ENCODE peak calls at places on chromosomes 4 and X, in four cellular contexts. P, D, E and V are unnamed samples. For H3K36me3 and H3K4me1, the result is how much of the 10 kb centered on the place peaks cover.

GRCh38 chrX:16444353-16444752 is 205.6 kb upstream of the S100G start:
- DNase-seq in P (peak), D (no peak), E (no peak), V (no peak)

GRCh38 chr4:39609454-39609911 is 29.2 kb downstream of the SMIM14 start:
- DNase-seq in P (no peak), D (no peak), E (no peak), V (no peak)

GRCh38 chr4:118776166-118776954 is 59.6 kb downstream of the SEC24D start:
- DNase-seq in P (peak), D (peak), E (no peak), V (peak)

GRCh38 chr4:46390353-46391058 is 578 bp upstream of the GABRA2 start:
- DNase-seq in P (no peak), D (no peak), E (no peak), V (no peak)

GRCh38 chr4:89482926-89483595 is 175.5 kb upstream of the GPRIN3 start:
- DNase-seq in P (no peak), D (no peak), E (no peak), V (no peak)

GRCh38 chr4:73998040-73999011 is at the start of gene CXCL5:
- DNase-seq in P (peak), D (no peak), E (no peak), V (no peak)

GRCh38 chr4:70559216-70559830 is 32.7 kb upstream of the AMBN start:
- DNase-seq in P (peak), D (peak), E (peak), V (peak)

GRCh38 chr4:15725608-15726007 is 22.7 kb downstream of the BST1 start:
- DNase-seq in P (peak), D (peak), E (no peak), V (no peak)

GRCh38 chrX:119375561-119375960 is 23.6 kb upstream of the SLC25A43 start:
- DNase-seq in P (no peak), D (no peak), E (no peak), V (no peak)

GRCh38 chrX:63784346-63784901 is 590 bp downstream of the ARHGEF9 start:
- DNase-seq in P (no peak), D (no peak), E (no peak), V (no peak)

GRCh38 chr4:124212835-124213640 is 499.5 kb downstream of the ANKRD50 start:
- DNase-seq in P (peak), D (no peak), E (no peak), V (no peak)

GRCh38 chrX:34915463-34916225 is 27.0 kb upstream of the FAM47B start:
- DNase-seq in P (no peak), D (peak), E (no peak), V (peak)

GRCh38 chrX:154355094-154355775 is 19.2 kb downstream of the FLNA start:
- DNase-seq in P (no peak), D (no peak), E (no peak), V (no peak)

GRCh38 chrX:154356596-154356995 is 17.8 kb downstream of the FLNA start:
- DNase-seq in P (no peak), D (no peak), E (no peak), V (no peak)

GRCh38 chrX:154354516-154354915 is 19.9 kb downstream of the FLNA start:
- DNase-seq in P (no peak), D (no peak), E (no peak), V (no peak)

GRCh38 chrX:154357205-154357604 is 17.2 kb downstream of the FLNA start:
- DNase-seq in P (no peak), D (no peak), E (no peak), V (no peak)

DNA sequence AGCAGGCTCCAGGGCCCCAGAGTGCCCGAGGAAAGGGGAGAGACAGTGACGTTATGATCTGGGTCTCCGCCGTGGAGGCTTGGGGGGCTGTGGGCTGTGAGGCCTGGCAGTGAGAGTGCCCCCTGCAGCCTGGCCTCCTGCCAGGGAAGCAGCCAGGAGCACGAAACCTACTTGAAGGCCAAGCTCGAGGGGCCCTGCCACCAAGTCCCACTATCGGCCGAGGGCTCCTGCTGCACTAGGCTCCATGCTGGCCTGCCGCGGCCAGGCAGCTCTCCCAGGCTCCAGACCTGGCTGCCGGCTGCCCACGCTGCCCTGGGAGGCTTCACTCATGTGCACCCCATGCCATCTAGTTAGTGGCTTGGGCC is 18.7 kb downstream of the FLNA start:
- DNase-seq in P (no peak), D (no peak), E (no peak), V (no peak)
- H3K36me3 ChIP-seq in P (half or more), D (half or more), E (half or more), V (under half)

GRCh38 chrX:10025742-10026493 is 58.8 kb downstream of the CLDN34 start:
- DNase-seq in P (no peak), D (no peak), E (no peak), V (no peak)
- H3K4me1 ChIP-seq in P (under half), D (under half), E (under half), V (under half)

DNA sequence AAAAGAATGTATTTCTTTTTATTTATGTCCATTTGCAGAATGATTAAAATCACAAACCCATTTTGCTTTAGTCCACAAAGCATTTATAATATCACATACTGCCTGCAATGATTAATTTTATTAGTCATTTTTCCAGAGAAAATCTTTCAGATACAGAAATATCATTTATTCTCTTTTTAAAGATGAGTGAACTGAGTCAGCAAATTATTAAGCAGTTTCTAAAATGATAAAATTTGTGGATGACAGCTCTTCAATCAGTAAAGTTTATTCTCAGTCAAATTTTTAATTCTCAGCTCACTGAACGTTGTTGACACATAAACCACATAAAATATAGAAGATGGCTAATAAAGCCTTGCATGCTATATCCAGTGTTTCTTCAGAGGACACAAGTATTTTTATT is 485.5 kb downstream of the PRR32 start:
- DNase-seq in P (no peak), D (no peak), E (no peak), V (no peak)
- H3K9ac ChIP-seq in P (no peak), D (no peak), E (no peak), V (no peak)

GRCh38 chrX:41198410-41198809 is 113.2 kb downstream of the USP9X start:
- DNase-seq in P (no peak), D (peak), E (no peak), V (no peak)

GRCh38 chrX:41189156-41189555 is 103.9 kb downstream of the USP9X start:
- DNase-seq in P (no peak), D (no peak), E (no peak), V (no peak)

DNA sequence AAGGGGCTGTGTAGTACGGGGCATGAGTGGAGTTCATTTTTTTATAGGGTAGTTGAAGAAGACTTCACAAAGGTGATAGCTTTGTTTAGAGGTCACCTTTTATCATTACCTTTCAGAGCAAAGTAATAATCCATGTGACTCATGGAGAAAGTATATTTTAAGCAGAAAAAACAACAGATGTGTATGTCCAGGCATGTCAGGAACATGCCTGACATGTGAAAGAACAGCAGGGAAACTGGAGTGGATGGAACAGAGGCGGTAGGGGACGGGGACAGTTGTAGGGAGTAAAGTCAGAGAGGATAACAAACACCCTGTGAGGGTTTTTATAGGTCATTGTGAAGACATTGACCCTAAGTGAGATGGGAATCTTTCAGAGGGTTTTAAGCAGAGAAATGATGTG is 107.6 kb downstream of the USP9X start:
- DNase-seq in P (no peak), D (no peak), E (no peak), V (no peak)
- H3K36me3 ChIP-seq in P (under half), D (under half), E (half or more), V (under half)

GRCh38 chr4:177266492-177266891 is 43.2 kb upstream of the NEIL3 start:
- DNase-seq in P (no peak), D (no peak), E (no peak), V (no peak)

GRCh38 chr4:177264788-177265422 is 44.8 kb upstream of the NEIL3 start:
- DNase-seq in P (no peak), D (no peak), E (no peak), V (no peak)

GRCh38 chr4:177267911-177268310 is 41.8 kb upstream of the NEIL3 start:
- DNase-seq in P (no peak), D (no peak), E (no peak), V (no peak)

GRCh38 chr4:177263818-177264217 is 45.9 kb upstream of the NEIL3 start:
- DNase-seq in P (no peak), D (no peak), E (no peak), V (no peak)

DNA sequence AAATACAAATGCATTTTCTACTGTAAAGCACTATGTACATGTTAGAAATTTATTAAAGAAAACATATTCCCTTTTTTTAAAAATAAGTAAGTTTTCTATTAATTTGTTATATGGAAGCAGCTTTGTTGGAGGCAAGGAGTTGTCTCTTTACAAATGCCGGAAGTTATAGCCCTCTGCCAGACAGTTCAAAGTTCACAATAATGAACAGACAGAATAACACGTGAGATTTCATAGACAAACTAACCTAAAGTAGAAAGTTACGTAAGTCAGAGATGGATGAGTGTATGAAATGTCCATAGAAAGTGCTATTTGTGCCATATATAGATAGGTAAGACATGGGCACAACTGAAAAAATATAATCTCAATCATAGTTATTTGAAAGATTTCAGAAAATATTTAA is 43.9 kb upstream of the NEIL3 start:
- DNase-seq in P (no peak), D (no peak), E (no peak), V (no peak)
- H3K4me1 ChIP-seq in P (under half), D (under half), E (under half), V (under half)